ENCODE peak calls at places on chromosomes 7 and 10, in seven cellular contexts. E is tibial artery; Q is PC-3; T is uterus; L is OCI-LY7; V is CD8-positive, alpha-beta memory T cell; H is prostate gland. Z is an unnamed sample. For H3K4me1, the result is how much of the 10 kb centered on the place peaks cover.

GRCh38 chr10:33025039-33025438 is 67.0 kb upstream of the ITGB1 start:
- DNase-seq in Q (no peak), T (no peak), E (no peak), L (no peak), H (no peak), V (no peak), Z (no peak)

GRCh38 chr10:102868976-102869289 is 337 bp upstream of the AS3MT start:
- DNase-seq in E (no peak), T (no peak), L (no peak), Q (no peak), H (no peak), V (no peak), Z (no peak)

GRCh38 chr10:112435013-112435619 is 11.6 kb downstream of the ZDHHC6 start:
- DNase-seq in V (no peak), L (peak), T (no peak), E (no peak), Q (peak), H (no peak), Z (peak)

GRCh38 chr10:5746197-5746596 is 61.6 kb downstream of the TASOR2 start:
- DNase-seq in Q (no peak), L (no peak), V (no peak), H (no peak), E (no peak), T (no peak), Z (no peak)

GRCh38 chr10:56135806-56136205 is 225.3 kb downstream of the ZWINT start:
- DNase-seq in Q (no peak), H (no peak), V (no peak), E (no peak), L (no peak), T (no peak), Z (no peak)

GRCh38 chr7:40763319-40764287 is 628.8 kb downstream of the SUGCT start:
- DNase-seq in L (peak), Q (peak), V (no peak), H (no peak), T (no peak), E (no peak), Z (peak)

GRCh38 chr10:102675151-102675886 is 31.0 kb downstream of the TRIM8 start:
- DNase-seq in T (no peak), Q (no peak), E (peak), V (no peak), H (no peak), L (no peak), Z (no peak)

GRCh38 chr10:102133373-102134195 is 744 bp downstream of the PPRC1 start:
- DNase-seq in Q (peak), H (peak), E (peak), L (peak), V (peak), T (peak), Z (peak)

DNA sequence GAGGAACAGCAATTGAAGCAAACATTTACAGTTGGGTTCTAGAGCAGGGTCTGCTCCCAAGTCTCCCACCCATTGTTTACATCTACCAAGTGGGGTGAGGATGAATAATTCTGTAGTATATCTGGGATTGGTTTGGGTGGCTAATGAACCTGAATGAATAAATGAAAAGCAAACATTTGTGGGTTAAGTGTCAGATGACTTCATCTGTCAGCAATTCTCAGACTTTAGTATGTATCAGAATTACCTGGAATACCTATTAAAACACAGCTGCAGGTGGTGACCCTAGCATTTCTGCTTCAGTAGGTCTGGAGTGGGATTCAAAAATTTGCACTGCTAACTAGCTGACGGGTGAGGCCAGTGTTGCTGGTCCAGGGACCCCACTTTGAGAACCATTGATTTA is 18.0 kb upstream of the NPVF start:
- DNase-seq in V (no peak), E (no peak), H (no peak), T (no peak), L (no peak), Q (no peak), Z (no peak)
- H3K4me1 ChIP-seq in V (under half), E (under half), H (under half), T (under half), L (under half), Q (under half), Z (under half)

GRCh38 chr7:92782236-92782635 is 54.1 kb downstream of the CDK6 start:
- DNase-seq in Q (no peak), V (no peak), T (no peak), H (no peak), E (no peak), L (no peak), Z (no peak)
- H3K4me1 ChIP-seq in Q (under half), V (under half), T (under half), H (under half), E (half or more), L (under half), Z (under half)

DNA sequence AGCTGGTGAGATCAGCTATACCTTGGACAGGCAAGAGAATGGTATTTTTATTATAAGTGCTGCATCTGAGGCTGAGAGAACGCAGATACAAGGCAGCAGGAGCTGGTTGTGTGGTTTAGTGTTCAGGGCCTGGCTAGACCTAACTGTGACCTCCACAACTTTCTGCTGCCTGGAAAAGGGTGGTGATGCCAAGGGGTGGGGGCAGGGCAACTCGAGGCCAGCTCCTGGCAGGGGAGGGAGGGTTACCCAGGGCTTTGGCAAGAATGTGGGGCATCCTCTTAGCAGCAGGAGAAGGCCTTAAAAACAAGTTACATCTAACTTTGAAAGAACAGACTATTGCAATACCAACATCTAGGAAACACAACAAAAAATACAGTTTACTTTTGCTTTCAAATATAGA is 13.0 kb downstream of the MXI1 start:
- DNase-seq in V (no peak), Q (no peak), L (no peak), T (no peak), H (no peak), E (peak), Z (no peak)
- H3K4me1 ChIP-seq in V (under half), Q (under half), L (under half), T (under half), H (under half), E (half or more), Z (under half)

GRCh38 chr10:31954410-31955191 is 26.0 kb upstream of the ARHGAP12 start:
- DNase-seq in E (no peak), H (no peak), Q (no peak), T (no peak), V (no peak), L (no peak), Z (no peak)

GRCh38 chr10:31959461-31960173 is 31.0 kb upstream of the ARHGAP12 start:
- DNase-seq in Q (no peak), H (no peak), E (no peak), V (no peak), L (no peak), T (no peak), Z (no peak)

GRCh38 chr10:31953080-31953479 is 24.4 kb upstream of the ARHGAP12 start:
- DNase-seq in Q (no peak), V (no peak), E (no peak), L (no peak), T (no peak), H (no peak), Z (peak)

GRCh38 chr10:31958849-31959248 is 30.2 kb upstream of the ARHGAP12 start:
- DNase-seq in E (no peak), V (no peak), L (no peak), T (no peak), Q (peak), H (no peak), Z (no peak)

GRCh38 chr10:31956200-31956946 is 27.7 kb upstream of the ARHGAP12 start:
- DNase-seq in V (no peak), T (no peak), L (no peak), H (no peak), Q (no peak), E (no peak), Z (no peak)
- H3K4me1 ChIP-seq in V (under half), T (under half), L (under half), H (under half), Q (under half), E (under half), Z (under half)

GRCh38 chr7:130987092-130987491 is 253.1 kb upstream of the KLF14 start:
- DNase-seq in V (no peak), E (no peak), Q (peak), H (no peak), T (no peak), L (no peak), Z (no peak)

GRCh38 chr7:130988443-130988842 is 254.4 kb upstream of the KLF14 start:
- DNase-seq in V (peak), H (no peak), E (no peak), Q (no peak), L (no peak), T (no peak), Z (no peak)

GRCh38 chr7:130989006-130989795 is 255.2 kb upstream of the KLF14 start:
- DNase-seq in H (peak), L (no peak), V (no peak), T (no peak), Q (no peak), E (no peak), Z (no peak)

GRCh38 chr7:130985361-130985760 is 251.4 kb upstream of the KLF14 start:
- DNase-seq in T (no peak), V (no peak), H (no peak), L (no peak), Q (no peak), E (no peak), Z (no peak)

DNA sequence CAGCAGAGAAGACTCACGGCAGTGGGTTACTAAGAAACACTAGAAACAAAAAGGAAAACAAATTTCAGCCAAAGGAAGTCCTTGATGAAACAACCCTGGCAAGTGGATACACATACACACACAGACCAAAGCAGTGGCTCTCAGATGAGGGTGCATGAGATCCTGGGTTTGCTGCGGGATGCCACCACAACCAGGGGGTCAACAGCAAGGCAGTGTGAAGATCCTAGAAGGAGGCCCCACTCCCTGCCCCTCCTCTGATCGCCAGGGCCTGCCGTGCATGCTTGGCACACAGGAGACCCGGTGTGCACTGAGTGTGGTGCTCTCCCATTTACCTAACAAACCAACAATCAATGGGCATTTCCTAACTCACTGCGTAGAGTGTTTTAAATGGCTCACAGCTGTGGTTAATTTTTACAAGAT is 252.3 kb upstream of the KLF14 start:
- DNase-seq in L (no peak), T (no peak), E (no peak), Q (no peak), V (no peak), H (no peak), Z (no peak)
- H3K4me1 ChIP-seq in L (under half), T (under half), E (half or more), Q (under half), V (half or more), H (under half), Z (under half)

DNA sequence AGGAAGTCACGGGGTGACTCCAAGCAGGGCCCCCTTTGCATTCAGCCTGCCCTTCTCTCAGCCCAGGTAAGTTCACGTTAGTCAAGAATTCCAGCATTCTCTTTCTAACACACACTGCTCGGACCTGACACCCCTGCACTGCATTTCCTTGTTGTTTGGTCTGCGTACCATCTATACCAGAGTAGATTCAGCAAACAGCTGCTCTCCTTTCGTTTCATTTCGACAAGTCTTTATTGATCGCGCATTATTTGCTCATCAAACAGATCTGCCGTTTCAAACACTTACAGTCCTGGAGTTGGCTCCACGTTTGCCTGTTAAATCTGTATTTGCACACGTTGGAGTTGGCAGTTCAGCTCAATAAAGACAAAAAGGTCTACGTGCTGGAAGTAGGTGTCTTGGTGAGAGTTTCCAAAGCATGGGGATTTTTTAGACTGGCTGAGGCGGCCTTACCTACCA is 495.1 kb downstream of the RPS24 start:
- DNase-seq in T (no peak), L (no peak), E (peak), V (no peak), Q (no peak), H (peak), Z (no peak)
- H3K4me1 ChIP-seq in T (under half), L (under half), E (under half), V (under half), Q (under half), H (under half), Z (under half)

Z was measured in astrocyte.